ENCODE peak calls at places on chromosomes 3 and 15, in seven cellular contexts. One of them, this sample, is unnamed.

GRCh38 chr3:93988764-93989163 is 8.8 kb downstream of the ARL13B start:
- DNase-seq in H1: no peak
- DNase-seq in GM12878: no peak
- DNase-seq in K562: no peak
- DNase-seq in HepG2: no peak
- DNase-seq in HCT116: no peak
- DNase-seq in SK-N-SH: no peak
- DNase-seq in this sample: no peak

GRCh38 chr15:62126364-62126763 is 38.7 kb downstream of the C2CD4B start:
- DNase-seq in SK-N-SH: no peak
- DNase-seq in GM12878: no peak
- DNase-seq in HCT116: no peak
- DNase-seq in HepG2: no peak
- DNase-seq in H1: no peak
- DNase-seq in K562: no peak
- DNase-seq in this sample: no peak

GRCh38 chr3:128226794-128227399 is 73.6 kb downstream of the EEFSEC start:
- DNase-seq in H1: peak; percentile 88
- DNase-seq in GM12878: no peak
- DNase-seq in SK-N-SH: peak; percentile 77
- DNase-seq in K562: peak; percentile 78
- DNase-seq in HepG2: peak; percentile 31
- DNase-seq in HCT116: peak; percentile 10
- DNase-seq in this sample: peak; percentile 18

GRCh38 chr15:90481023-90481422 is 48.7 kb upstream of the CRTC3 start:
- DNase-seq in H1: no peak
- DNase-seq in K562: no peak
- DNase-seq in HepG2: no peak
- DNase-seq in SK-N-SH: no peak
- DNase-seq in HCT116: no peak
- DNase-seq in GM12878: no peak
- DNase-seq in this sample: no peak

GRCh38 chr3:165210132-165210531 is 13.9 kb upstream of the SLITRK3 start:
- DNase-seq in HepG2: peak; percentile 5
- DNase-seq in K562: no peak
- DNase-seq in SK-N-SH: no peak
- DNase-seq in H1: no peak
- DNase-seq in HCT116: peak; percentile 7
- DNase-seq in GM12878: no peak
- DNase-seq in this sample: peak; percentile 41

GRCh38 chr15:78130466-78131294 is 565 bp downstream of the CIB2 start:
- DNase-seq in HepG2: no peak
- DNase-seq in K562: peak; percentile 39
- DNase-seq in SK-N-SH: peak; percentile 47
- DNase-seq in H1: peak; percentile 56
- DNase-seq in GM12878: no peak
- DNase-seq in HCT116: no peak
- DNase-seq in this sample: no peak

GRCh38 chr3:135918600-135918999 is 46.9 kb upstream of the PPP2R3A start:
- DNase-seq in GM12878: no peak
- DNase-seq in H1: no peak
- DNase-seq in HCT116: peak; percentile 24
- DNase-seq in K562: peak; percentile 10
- DNase-seq in HepG2: peak; percentile 7
- DNase-seq in SK-N-SH: peak; percentile 30
- DNase-seq in this sample: peak; percentile 27

GRCh38 chr15:44081223-44082013 is 113.7 kb downstream of the FRMD5 start:
- DNase-seq in K562: no peak
- DNase-seq in GM12878: no peak
- DNase-seq in HCT116: no peak
- DNase-seq in SK-N-SH: no peak
- DNase-seq in HepG2: no peak
- DNase-seq in H1: no peak
- DNase-seq in this sample: no peak

GRCh38 chr3:146528954-146529353 is 15.5 kb downstream of the PLSCR1 start:
- DNase-seq in HCT116: no peak
- DNase-seq in GM12878: no peak
- DNase-seq in H1: no peak
- DNase-seq in SK-N-SH: no peak
- DNase-seq in HepG2: no peak
- DNase-seq in K562: no peak
- DNase-seq in this sample: no peak

GRCh38 chr3:4889896-4890295 is 89.3 kb upstream of the BHLHE40 start:
- DNase-seq in HCT116: no peak
- DNase-seq in SK-N-SH: peak; percentile 44
- DNase-seq in GM12878: no peak
- DNase-seq in H1: no peak
- DNase-seq in K562: no peak
- DNase-seq in HepG2: peak; percentile 32
- DNase-seq in this sample: no peak

GRCh38 chr3:42762046-42762724 is 10.9 kb downstream of the CCDC13 start:
- DNase-seq in H1: no peak
- DNase-seq in HCT116: no peak
- DNase-seq in SK-N-SH: no peak
- DNase-seq in K562: no peak
- DNase-seq in HepG2: no peak
- DNase-seq in GM12878: no peak
- DNase-seq in this sample: no peak

GRCh38 chr15:67927501-67928156 is 87.8 kb upstream of the RNU6-1 start:
- DNase-seq in H1: no peak
- DNase-seq in K562: no peak
- DNase-seq in HepG2: no peak
- DNase-seq in SK-N-SH: no peak
- DNase-seq in HCT116: no peak
- DNase-seq in GM12878: no peak
- DNase-seq in this sample: peak; percentile 41

GRCh38 chr15:52417501-52417900 is 111.2 kb downstream of the MYO5A start:
- DNase-seq in GM12878: no peak
- DNase-seq in SK-N-SH: no peak
- DNase-seq in HepG2: no peak
- DNase-seq in HCT116: no peak
- DNase-seq in H1: no peak
- DNase-seq in K562: no peak
- DNase-seq in this sample: no peak

GRCh38 chr3:191649626-191650025 is 188.7 kb downstream of the PYDC2 start:
- DNase-seq in HCT116: no peak
- DNase-seq in H1: no peak
- DNase-seq in GM12878: no peak
- DNase-seq in HepG2: no peak
- DNase-seq in SK-N-SH: no peak
- DNase-seq in K562: no peak
- DNase-seq in this sample: no peak

GRCh38 chr15:93997071-93997658 is 234.2 kb upstream of the MCTP2 start:
- DNase-seq in SK-N-SH: peak; percentile 41
- DNase-seq in HCT116: peak; percentile 7
- DNase-seq in K562: peak; percentile 7
- DNase-seq in H1: no peak
- DNase-seq in HepG2: peak; percentile 8
- DNase-seq in GM12878: no peak
- DNase-seq in this sample: no peak

GRCh38 chr3:42336103-42336502 is 70.1 kb upstream of the CCK start:
- DNase-seq in GM12878: no peak
- DNase-seq in HCT116: no peak
- DNase-seq in K562: no peak
- DNase-seq in HepG2: no peak
- DNase-seq in SK-N-SH: no peak
- DNase-seq in H1: no peak
- DNase-seq in this sample: no peak

GRCh38 chr15:94670436-94671034 is 439.2 kb downstream of the MCTP2 start:
- DNase-seq in HCT116: peak; percentile 15
- DNase-seq in SK-N-SH: peak; percentile 57
- DNase-seq in GM12878: no peak
- DNase-seq in K562: peak; percentile 46
- DNase-seq in HepG2: peak; percentile 39
- DNase-seq in H1: no peak
- DNase-seq in this sample: peak; percentile 32

GRCh38 chr3:16482770-16483531 is 30.5 kb downstream of the RFTN1 start:
- DNase-seq in K562: no peak
- DNase-seq in HepG2: no peak
- DNase-seq in GM12878: no peak
- DNase-seq in H1: peak; percentile 55
- DNase-seq in SK-N-SH: no peak
- DNase-seq in HCT116: no peak
- DNase-seq in this sample: no peak

GRCh38 chr3:126319701-126320295 is 37.4 kb downstream of the KLF15 start:
- DNase-seq in K562: no peak
- DNase-seq in HCT116: no peak
- DNase-seq in H1: no peak
- DNase-seq in HepG2: no peak
- DNase-seq in GM12878: no peak
- DNase-seq in SK-N-SH: peak; percentile 8
- DNase-seq in this sample: no peak

DNA sequence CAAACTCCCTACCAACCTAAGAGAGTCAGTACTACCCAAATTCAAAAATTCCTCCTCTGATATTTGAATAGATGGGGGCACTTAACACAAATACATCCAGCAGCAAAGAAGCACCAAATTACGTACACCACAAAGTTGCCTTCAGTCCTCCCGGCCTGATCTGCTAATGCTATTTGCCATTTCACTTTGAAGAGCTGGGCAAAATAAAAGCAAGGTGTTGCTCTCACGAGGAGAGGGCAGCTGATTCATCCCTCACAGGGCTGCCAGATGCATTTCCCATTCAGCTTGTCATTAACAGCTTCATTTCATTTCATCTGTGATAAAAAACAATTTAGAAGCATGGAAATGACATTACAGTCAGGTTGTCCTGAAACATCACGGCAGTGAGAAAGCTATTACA is 283.4 kb upstream of the VEPH1 start:
- DNase-seq in HepG2: no peak
- DNase-seq in SK-N-SH: peak; percentile 37
- DNase-seq in K562: no peak
- DNase-seq in H1: no peak
- DNase-seq in HCT116: no peak
- DNase-seq in GM12878: no peak
- DNase-seq in this sample: no peak
- TF ChIP-seq JUND in HepG2: no peak
- TF ChIP-seq JUND in SK-N-SH: peak; percentile 9
- TF ChIP-seq JUND in K562: no peak
- TF ChIP-seq JUND in H1: no peak
- TF ChIP-seq JUND in HCT116: no peak
- TF ChIP-seq JUND in GM12878: no peak
- TF ChIP-seq JUND in this sample: no peak

GRCh38 chr3:183697123-183697609 is 431 bp upstream of the YEATS2 start:
- DNase-seq in K562: peak; percentile 13
- DNase-seq in SK-N-SH: no peak
- DNase-seq in H1: no peak
- DNase-seq in GM12878: no peak
- DNase-seq in HCT116: no peak
- DNase-seq in HepG2: no peak
- DNase-seq in this sample: no peak

GRCh38 chr3:183698760-183699159 is 1.2 kb downstream of the YEATS2 start:
- DNase-seq in H1: no peak
- DNase-seq in HepG2: no peak
- DNase-seq in GM12878: no peak
- DNase-seq in SK-N-SH: no peak
- DNase-seq in HCT116: no peak
- DNase-seq in K562: peak; percentile 27
- DNase-seq in this sample: peak; percentile 43

GRCh38 chr3:183698318-183698731 is 728 bp downstream of the YEATS2 start:
- DNase-seq in HCT116: no peak
- DNase-seq in H1: no peak
- DNase-seq in SK-N-SH: peak; percentile 73
- DNase-seq in GM12878: no peak
- DNase-seq in HepG2: no peak
- DNase-seq in K562: peak; percentile 46
- DNase-seq in this sample: peak; percentile 83

GRCh38 chr3:183699238-183699947 is 1.8 kb downstream of the YEATS2 start:
- DNase-seq in H1: no peak
- DNase-seq in SK-N-SH: no peak
- DNase-seq in GM12878: no peak
- DNase-seq in HCT116: no peak
- DNase-seq in K562: peak; percentile 9
- DNase-seq in HepG2: no peak
- DNase-seq in this sample: no peak

DNA sequence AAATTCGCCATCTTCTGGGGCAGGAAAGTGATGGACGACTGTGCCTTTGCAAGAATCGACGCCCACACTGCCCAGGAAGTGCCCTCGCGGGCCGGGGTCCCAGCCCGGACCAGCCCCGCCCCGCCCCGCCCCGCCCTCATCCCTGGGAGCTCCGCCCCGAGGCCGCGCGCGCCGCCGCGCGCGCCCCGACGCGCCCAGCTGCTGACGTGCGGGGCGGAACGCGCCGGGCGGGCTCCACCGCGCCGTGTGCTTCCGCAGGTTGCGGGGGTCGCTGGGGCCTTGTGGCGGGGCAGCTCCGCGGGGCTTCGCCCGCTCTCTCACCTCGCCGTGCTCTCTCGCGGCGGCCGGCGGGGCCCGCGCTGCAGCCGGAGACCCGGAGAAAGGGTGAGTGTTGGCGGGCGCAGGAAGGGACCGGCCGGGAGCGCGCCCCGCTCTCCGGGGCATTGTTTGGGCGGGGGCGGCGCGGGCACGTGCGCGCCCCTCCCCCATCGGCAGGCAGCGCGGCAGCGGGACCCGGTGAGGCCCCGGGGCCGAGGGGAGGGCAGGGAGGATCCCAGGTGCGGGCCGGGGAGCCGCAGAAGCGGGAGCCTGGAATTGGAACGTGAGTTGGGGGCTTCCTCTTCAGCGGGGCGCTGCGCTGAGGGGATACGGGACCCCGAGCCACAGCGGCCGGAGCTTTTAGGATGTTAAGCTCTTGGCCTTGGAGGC is at the start of gene YEATS2:
- DNase-seq in H1: peak; percentile 87
- DNase-seq in K562: peak; percentile 94
- DNase-seq in HCT116: peak; percentile 23
- DNase-seq in SK-N-SH: peak; percentile 99
- DNase-seq in HepG2: peak; percentile 31
- DNase-seq in GM12878: no peak
- DNase-seq in this sample: peak; percentile 99
- TF ChIP-seq JUND in H1: no peak
- TF ChIP-seq JUND in K562: no peak
- TF ChIP-seq JUND in HCT116: no peak
- TF ChIP-seq JUND in SK-N-SH: no peak
- TF ChIP-seq JUND in HepG2: no peak
- TF ChIP-seq JUND in GM12878: no peak
- TF ChIP-seq JUND in this sample: no peak

GRCh38 chr15:58585668-58586461 is 154.1 kb downstream of the LIPC start:
- DNase-seq in K562: no peak
- DNase-seq in HCT116: no peak
- DNase-seq in GM12878: peak; percentile 59
- DNase-seq in SK-N-SH: no peak
- DNase-seq in H1: no peak
- DNase-seq in HepG2: no peak
- DNase-seq in this sample: no peak
- TF ChIP-seq JUND in K562: no peak
- TF ChIP-seq JUND in HCT116: no peak
- TF ChIP-seq JUND in GM12878: no peak
- TF ChIP-seq JUND in SK-N-SH: no peak
- TF ChIP-seq JUND in H1: no peak
- TF ChIP-seq JUND in HepG2: no peak
- TF ChIP-seq JUND in this sample: no peak

DNA sequence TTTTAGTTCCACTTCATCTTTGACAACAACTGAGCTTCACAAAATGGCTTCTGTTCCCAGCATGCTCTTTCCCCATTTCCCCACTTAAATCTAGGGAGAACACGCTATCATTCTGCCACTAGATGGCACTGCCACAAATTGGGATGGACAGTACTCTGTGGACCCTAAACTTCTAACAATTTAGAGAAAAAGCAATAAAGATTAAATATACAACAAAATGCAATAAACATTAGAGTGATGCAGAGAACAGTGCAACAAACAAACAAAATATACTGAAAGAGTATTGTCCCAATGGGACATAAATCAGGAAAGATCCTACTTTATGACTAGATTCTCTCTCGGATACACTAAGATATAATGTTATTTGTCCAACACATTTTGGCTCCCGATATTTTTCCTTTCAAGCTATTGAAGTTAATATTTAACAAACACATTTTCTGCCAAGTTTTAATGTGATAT is 169.7 kb upstream of the TMCO5A start:
- DNase-seq in H1: no peak
- DNase-seq in K562: peak; percentile 51
- DNase-seq in GM12878: no peak
- DNase-seq in HCT116: peak; percentile 56
- DNase-seq in HepG2: peak; percentile 35
- DNase-seq in SK-N-SH: peak; percentile 34
- DNase-seq in this sample: peak; percentile 35
- TF ChIP-seq JUND in H1: no peak
- TF ChIP-seq JUND in K562: no peak
- TF ChIP-seq JUND in GM12878: no peak
- TF ChIP-seq JUND in HCT116: no peak
- TF ChIP-seq JUND in HepG2: no peak
- TF ChIP-seq JUND in SK-N-SH: no peak
- TF ChIP-seq JUND in this sample: no peak

This sample was measured in T47D.